ENCODE peak calls at places on chromosomes 16 and 17, in ten cellular contexts. R is GM12865, O is heart left ventricle, P is BJ, Q is hepatocyte, T is stomach, L is lower leg skin, I is fibroblast of mammary gland, Y is prostate gland, V is esophagus squamous epithelium. K is an unnamed sample.

GRCh38 chr17:36182176-36183000 is 6.0 kb upstream of the TBC1D3B start:
- DNase-seq in R (no peak), O (no peak), P (no peak), Q (peak), L (no peak), V (no peak), I (peak), T (no peak), Y (peak), K (peak)

GRCh38 chr17:65099941-65100315 is 37.2 kb upstream of the RGS9 start:
- DNase-seq in Y (no peak), L (peak), T (peak), I (peak), R (peak), P (no peak), Q (no peak), O (no peak), V (no peak), K (no peak)

GRCh38 chr16:21302454-21302853 is 24.4 kb upstream of the CRYM start:
- DNase-seq in O (no peak), Y (no peak), T (no peak), Q (peak), P (no peak), R (no peak), V (no peak), L (no peak), I (peak), K (no peak)

GRCh38 chr16:4663756-4664465 is 29.5 kb upstream of the NUDT16L1 start:
- DNase-seq in Y (no peak), L (peak), Q (no peak), O (peak), T (peak), P (no peak), R (no peak), I (peak), V (no peak), K (peak)

GRCh38 chr16:84042308-84042878 is at the start of gene SLC38A8:
- DNase-seq in R (no peak), I (no peak), P (no peak), Q (no peak), O (no peak), T (no peak), Y (no peak), V (no peak), L (no peak), K (no peak)

GRCh38 chr17:34484193-34484733 is 95.1 kb upstream of the TMEM132E start:
- DNase-seq in I (no peak), T (no peak), O (no peak), Q (no peak), Y (no peak), R (no peak), V (no peak), P (no peak), L (no peak), K (no peak)

GRCh38 chr17:14813649-14814048 is 451.5 kb downstream of the PMP22 start:
- DNase-seq in Y (no peak), I (peak), T (no peak), R (no peak), L (no peak), Q (peak), V (no peak), O (no peak), P (no peak), K (peak)

GRCh38 chr17:332023-332422 is 20.6 kb downstream of the RPH3AL start:
- DNase-seq in T (no peak), R (no peak), Y (no peak), I (no peak), O (no peak), Q (no peak), V (no peak), L (no peak), P (no peak), K (no peak)

GRCh38 chr17:82424001-82424862 is 5.8 kb upstream of the OGFOD3 start:
- DNase-seq in V (no peak), L (no peak), P (no peak), I (peak), R (peak), Y (no peak), Q (no peak), T (peak), O (no peak), K (peak)

GRCh38 chr17:29855686-29856085 is 74.3 kb downstream of the SSH2 start:
- DNase-seq in R (no peak), Y (no peak), I (peak), L (no peak), P (no peak), T (no peak), Q (no peak), O (no peak), V (no peak), K (peak)

GRCh38 chr16:88768041-88768876 is 16.8 kb downstream of the PIEZO1 start:
- DNase-seq in L (no peak), Q (peak), O (no peak), Y (no peak), V (no peak), P (no peak), I (peak), T (no peak), R (no peak), K (no peak)

GRCh38 chr17:14845562-14846335 is 419.4 kb downstream of the PMP22 start:
- DNase-seq in Q (no peak), L (peak), P (no peak), R (no peak), Y (peak), O (no peak), T (no peak), I (peak), V (no peak), K (no peak)

GRCh38 chr17:67400193-67400592 is 23.1 kb downstream of the PITPNC1 start:
- DNase-seq in I (no peak), L (no peak), T (no peak), Q (no peak), R (no peak), Y (no peak), V (no peak), O (no peak), P (no peak), K (no peak)

GRCh38 chr17:75046583-75047289 is at the start of the genes ATP5PD and KCTD2:
- DNase-seq in O (peak), Q (peak), T (peak), L (peak), R (peak), I (peak), Y (peak), V (peak), P (peak), K (peak)
- TF ChIP-seq CTCF in O (peak), Q (no peak), T (no peak), L (no peak), R (no peak), I (no peak), Y (no peak), V (no peak), P (no peak), K (no peak)

GRCh38 chr16:31351246-31351936 is 3.6 kb upstream of the ITGAX start:
- DNase-seq in Q (no peak), P (no peak), Y (no peak), T (no peak), R (peak), O (no peak), V (no peak), I (no peak), L (no peak), K (no peak)
- H3K4me3 ChIP-seq in Q (no peak), P (no peak), Y (no peak), T (no peak), R (no peak), O (no peak), V (no peak), I (no peak), L (no peak), K (no peak)

DNA sequence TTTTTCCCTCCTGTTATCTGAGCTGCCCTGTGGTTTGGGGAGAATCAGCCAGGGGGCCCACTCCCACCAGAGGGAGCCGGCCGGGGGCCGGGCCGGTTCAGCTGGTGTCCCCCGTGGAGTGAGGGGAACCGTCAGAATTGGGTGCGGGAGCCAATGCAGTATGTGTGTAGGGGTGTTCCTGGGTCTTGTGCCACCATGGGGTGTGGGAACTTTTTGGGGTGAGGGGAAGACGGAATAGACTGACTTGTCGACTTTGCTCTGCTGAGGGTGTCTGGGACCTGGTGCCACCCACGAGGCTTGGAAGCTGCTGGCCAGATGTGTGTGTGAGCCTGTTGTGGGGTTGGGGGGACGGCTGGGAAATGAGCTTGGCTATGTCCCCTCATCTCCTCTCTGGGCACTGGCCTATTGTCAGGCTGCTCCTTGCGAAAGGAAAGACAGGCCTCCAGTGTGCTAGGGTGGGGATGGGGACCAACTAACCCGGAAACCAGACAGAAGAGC is 9.9 kb downstream of the RARA start:
- DNase-seq in R (no peak), T (no peak), P (no peak), L (no peak), V (no peak), Q (peak), Y (no peak), I (no peak), O (no peak), K (peak)
- TF ChIP-seq CTCF in R (no peak), T (no peak), P (peak), L (no peak), V (peak), Q (peak), Y (no peak), I (no peak), O (no peak), K (peak)

DNA sequence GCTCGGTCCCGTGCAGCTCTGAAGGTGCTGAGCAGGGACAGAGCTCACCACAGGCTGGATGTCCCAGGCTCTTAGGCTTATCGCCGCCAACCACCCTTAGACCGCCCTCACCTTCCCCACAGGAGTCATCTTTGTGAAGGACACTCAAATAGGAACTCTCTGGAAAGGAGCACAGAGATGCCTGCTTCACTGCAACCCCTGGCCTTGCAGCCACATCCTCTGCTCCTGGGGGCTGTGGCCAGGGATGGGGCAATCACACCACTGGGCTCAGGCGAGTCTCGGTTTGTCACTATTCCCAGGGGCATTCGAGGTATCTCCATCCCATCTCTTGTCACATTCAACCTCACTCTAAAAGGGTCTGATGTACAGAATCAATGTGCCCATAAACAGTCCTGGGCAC is 10.9 kb downstream of the ZDHHC1 start:
- DNase-seq in I (no peak), Y (no peak), L (no peak), P (no peak), O (no peak), R (no peak), T (no peak), Q (no peak), V (no peak), K (peak)
- H3K4me3 ChIP-seq in I (no peak), Y (no peak), L (no peak), P (no peak), O (no peak), R (no peak), T (no peak), Q (no peak), V (no peak), K (no peak)

GRCh38 chr16:9257843-9258242 is 166.4 kb downstream of the HAPSTR1 start:
- DNase-seq in Y (no peak), T (no peak), V (no peak), P (no peak), Q (no peak), L (no peak), O (no peak), I (no peak), R (no peak), K (no peak)

GRCh38 chr16:9259914-9260608 is 168.6 kb downstream of the HAPSTR1 start:
- DNase-seq in I (no peak), Q (peak), T (no peak), P (no peak), V (no peak), L (no peak), Y (peak), O (no peak), R (no peak), K (no peak)

GRCh38 chr16:9258423-9259051 is 167.1 kb downstream of the HAPSTR1 start:
- DNase-seq in P (no peak), R (peak), Q (peak), T (no peak), I (peak), Y (peak), V (no peak), O (peak), L (no peak), K (peak)

GRCh38 chr16:9254863-9255262 is 163.4 kb downstream of the HAPSTR1 start:
- DNase-seq in Y (no peak), T (no peak), O (no peak), P (no peak), R (no peak), Q (no peak), L (no peak), V (no peak), I (no peak), K (no peak)

GRCh38 chr16:9256196-9256595 is 164.8 kb downstream of the HAPSTR1 start:
- DNase-seq in P (no peak), I (peak), Q (peak), V (no peak), O (no peak), T (peak), L (no peak), R (peak), Y (no peak), K (peak)
- TF ChIP-seq CTCF in P (peak), I (peak), Q (peak), V (peak), O (no peak), T (no peak), L (no peak), R (peak), Y (no peak), K (peak)

DNA sequence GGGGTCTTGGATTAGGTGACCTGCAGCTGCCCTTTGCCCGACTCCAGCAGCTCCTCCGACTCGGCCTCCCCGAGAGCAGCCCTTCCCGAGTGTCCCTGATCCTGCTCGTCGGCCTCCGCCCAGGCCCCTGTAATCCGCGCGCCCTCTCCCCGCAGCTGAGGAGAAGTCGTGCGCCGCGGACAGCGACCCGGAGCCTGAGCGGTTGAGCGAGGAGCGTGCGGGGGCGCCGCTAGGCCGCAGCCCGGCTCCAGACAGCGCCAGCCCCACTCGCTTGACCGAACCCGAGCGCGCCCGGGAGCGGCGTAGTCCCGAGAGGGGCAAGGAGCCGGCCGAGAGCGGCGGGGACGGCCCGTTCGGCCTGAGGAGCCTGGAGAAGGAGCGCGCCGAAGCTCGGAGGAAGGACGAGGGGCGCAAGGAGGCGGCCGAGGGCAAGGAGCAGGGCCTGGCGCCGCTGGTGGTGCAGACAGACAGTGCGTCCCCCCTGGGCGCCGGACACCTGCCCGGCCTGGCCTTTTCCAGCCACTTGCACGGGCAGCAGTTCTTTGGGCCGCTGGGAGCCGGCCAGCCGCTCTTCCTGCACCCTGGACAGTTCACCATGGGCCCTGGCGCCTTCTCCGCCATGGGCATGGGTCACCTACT is 5.5 kb downstream of the TBX2 start:
- DNase-seq in L (no peak), Q (no peak), V (no peak), O (peak), I (no peak), T (no peak), P (no peak), Y (no peak), R (no peak), K (no peak)
- H3K4me3 ChIP-seq in L (no peak), Q (peak), V (no peak), O (peak), I (no peak), T (peak), P (peak), Y (peak), R (no peak), K (no peak)

DNA sequence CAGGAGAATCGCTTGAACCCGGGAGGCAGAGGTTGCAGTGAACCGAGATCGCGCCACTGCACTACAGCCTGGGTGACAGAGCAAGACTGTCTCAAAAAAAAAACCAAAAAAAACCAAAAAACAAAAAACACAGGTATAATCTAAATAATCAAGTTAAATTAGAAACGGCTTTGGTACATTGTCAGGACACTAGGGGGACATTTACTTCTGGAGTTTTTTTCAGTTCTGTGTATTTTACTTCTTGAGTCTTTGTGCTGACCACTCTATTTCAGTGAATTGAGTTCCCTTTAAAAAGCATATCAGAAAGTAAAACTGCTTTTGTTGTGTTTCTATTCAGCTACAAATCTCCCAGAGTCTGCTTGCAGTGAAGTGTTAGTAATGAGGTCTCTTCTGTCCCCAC is 36.3 kb downstream of the DHRS7B start:
- DNase-seq in Q (no peak), I (no peak), O (no peak), P (no peak), T (no peak), V (no peak), R (no peak), L (no peak), Y (no peak), K (no peak)
- TF ChIP-seq CTCF in Q (no peak), I (no peak), O (no peak), P (no peak), T (no peak), V (no peak), R (no peak), L (no peak), Y (no peak), K (no peak)

DNA sequence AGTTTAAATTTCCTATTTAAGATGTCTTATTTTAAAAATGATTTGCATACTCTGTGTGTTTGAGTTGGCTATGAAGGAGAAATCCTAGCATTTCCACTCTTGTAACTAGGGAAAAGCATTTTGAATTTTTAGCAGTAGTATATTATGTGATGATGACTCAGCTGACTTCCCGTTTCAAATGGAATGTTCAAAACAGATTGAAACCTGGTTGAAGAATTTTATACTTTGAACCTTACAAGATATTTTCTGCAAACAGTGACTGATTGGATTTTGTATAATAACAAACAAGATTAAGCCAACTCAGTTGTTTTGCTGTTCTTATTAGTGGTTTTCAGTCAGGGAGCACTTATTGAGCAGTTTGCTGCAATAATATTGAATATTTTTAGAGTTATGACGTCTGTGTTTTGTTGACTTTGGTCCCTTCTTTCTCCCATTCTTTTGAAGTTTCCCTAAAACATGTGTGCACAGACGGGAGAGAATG is 8.0 kb downstream of the TNRC6A start:
- DNase-seq in O (no peak), V (no peak), T (no peak), Q (no peak), L (no peak), Y (no peak), R (no peak), I (peak), P (peak), K (no peak)
- H3K4me3 ChIP-seq in O (no peak), V (no peak), T (no peak), Q (no peak), L (no peak), Y (no peak), R (no peak), I (no peak), P (no peak), K (no peak)

K was measured in NB4.